ENCODE peak calls at places on chromosomes 2 and 18, in five cellular contexts. One of them, this sample, is unnamed.
A peak's percentile ranks its signal among the peaks of the same experiment; 100 is the strongest.

GRCh38 chr2:70643715-70644114 is 90.1 kb upstream of the TGFA start:
- DNase-seq in CD8-positive, alpha-beta T cell: no peak
- DNase-seq in uterus: no peak
- DNase-seq in Peyer's patch: no peak
- DNase-seq in HAP-1: peak; percentile 23
- DNase-seq in this sample: no peak

GRCh38 chr2:19380532-19380931 is 22.1 kb upstream of the OSR1 start:
- DNase-seq in CD8-positive, alpha-beta T cell: no peak
- DNase-seq in uterus: no peak
- DNase-seq in Peyer's patch: no peak
- DNase-seq in HAP-1: no peak
- DNase-seq in this sample: no peak

GRCh38 chr2:207240649-207241048 is 74.9 kb upstream of the KLF7 start:
- DNase-seq in CD8-positive, alpha-beta T cell: no peak
- DNase-seq in uterus: no peak
- DNase-seq in Peyer's patch: no peak
- DNase-seq in HAP-1: no peak
- DNase-seq in this sample: no peak

GRCh38 chr2:224658776-224659175 is 57.4 kb downstream of the CCDC195 start:
- DNase-seq in CD8-positive, alpha-beta T cell: no peak
- DNase-seq in uterus: no peak
- DNase-seq in Peyer's patch: no peak
- DNase-seq in HAP-1: no peak
- DNase-seq in this sample: no peak

GRCh38 chr2:14583059-14583458 is 49.5 kb upstream of the LRATD1 start:
- DNase-seq in CD8-positive, alpha-beta T cell: no peak
- DNase-seq in uterus: no peak
- DNase-seq in Peyer's patch: no peak
- DNase-seq in HAP-1: no peak
- DNase-seq in this sample: no peak

GRCh38 chr2:175048275-175048674 is 43.1 kb upstream of the CHN1 start:
- DNase-seq in CD8-positive, alpha-beta T cell: no peak
- DNase-seq in uterus: no peak
- DNase-seq in Peyer's patch: no peak
- DNase-seq in HAP-1: no peak
- DNase-seq in this sample: no peak

GRCh38 chr18:69455120-69455519 is 54.4 kb downstream of the DOK6 start:
- DNase-seq in CD8-positive, alpha-beta T cell: no peak
- DNase-seq in uterus: no peak
- DNase-seq in Peyer's patch: no peak
- DNase-seq in HAP-1: no peak
- DNase-seq in this sample: no peak

GRCh38 chr2:48714240-48714639 is 41.3 kb downstream of the LHCGR start:
- DNase-seq in CD8-positive, alpha-beta T cell: no peak
- DNase-seq in uterus: no peak
- DNase-seq in Peyer's patch: no peak
- DNase-seq in HAP-1: no peak
- DNase-seq in this sample: no peak

GRCh38 chr2:231160701-231161100 is 35.9 kb upstream of the HTR2B start:
- DNase-seq in CD8-positive, alpha-beta T cell: no peak
- DNase-seq in uterus: no peak
- DNase-seq in Peyer's patch: no peak
- DNase-seq in HAP-1: no peak
- DNase-seq in this sample: no peak

GRCh38 chr18:7898181-7898580 is 331.1 kb downstream of the PTPRM start:
- DNase-seq in CD8-positive, alpha-beta T cell: no peak
- DNase-seq in uterus: no peak
- DNase-seq in Peyer's patch: no peak
- DNase-seq in HAP-1: no peak
- DNase-seq in this sample: no peak

GRCh38 chr2:111117666-111118454 is 2.9 kb upstream of the BCL2L11 start:
- DNase-seq in CD8-positive, alpha-beta T cell: no peak
- DNase-seq in uterus: peak; percentile 43
- DNase-seq in Peyer's patch: peak; percentile 36
- DNase-seq in HAP-1: no peak
- DNase-seq in this sample: peak; percentile 33

GRCh38 chr2:84435331-84436081 is 23.6 kb downstream of the SUCLG1 start:
- DNase-seq in CD8-positive, alpha-beta T cell: no peak
- DNase-seq in uterus: no peak
- DNase-seq in Peyer's patch: no peak
- DNase-seq in HAP-1: no peak
- DNase-seq in this sample: no peak

GRCh38 chr2:23361185-23361584 is 23.8 kb upstream of the KLHL29 start:
- DNase-seq in CD8-positive, alpha-beta T cell: no peak
- DNase-seq in uterus: no peak
- DNase-seq in Peyer's patch: no peak
- DNase-seq in HAP-1: no peak
- DNase-seq in this sample: no peak

GRCh38 chr2:83594261-83594660 is 864.8 kb downstream of the SUCLG1 start:
- DNase-seq in CD8-positive, alpha-beta T cell: no peak
- DNase-seq in uterus: no peak
- DNase-seq in Peyer's patch: no peak
- DNase-seq in HAP-1: no peak
- DNase-seq in this sample: no peak

GRCh38 chr2:165402142-165402541 is 67.4 kb upstream of the CSRNP3 start:
- DNase-seq in CD8-positive, alpha-beta T cell: no peak
- DNase-seq in uterus: no peak
- DNase-seq in Peyer's patch: no peak
- DNase-seq in HAP-1: no peak
- DNase-seq in this sample: no peak

GRCh38 chr2:205811387-205811786 is 129.1 kb downstream of the NRP2 start:
- DNase-seq in CD8-positive, alpha-beta T cell: no peak
- DNase-seq in uterus: no peak
- DNase-seq in Peyer's patch: no peak
- DNase-seq in HAP-1: no peak
- DNase-seq in this sample: no peak

GRCh38 chr2:160220001-160220400 is 19.9 kb upstream of the ITGB6 start:
- DNase-seq in CD8-positive, alpha-beta T cell: no peak
- DNase-seq in uterus: no peak
- DNase-seq in Peyer's patch: no peak
- DNase-seq in HAP-1: no peak
- DNase-seq in this sample: no peak

GRCh38 chr18:42339324-42339723 is 384.3 kb downstream of the PIK3C3 start:
- DNase-seq in CD8-positive, alpha-beta T cell: no peak
- DNase-seq in uterus: no peak
- DNase-seq in Peyer's patch: no peak
- DNase-seq in HAP-1: peak; percentile 100
- DNase-seq in this sample: no peak

GRCh38 chr2:68987051-68987503 is 12.6 kb downstream of the GKN1 start:
- DNase-seq in CD8-positive, alpha-beta T cell: no peak
- DNase-seq in uterus: no peak
- DNase-seq in Peyer's patch: no peak
- DNase-seq in HAP-1: no peak
- DNase-seq in this sample: no peak

GRCh38 chr18:79598885-79599175 is 80.8 kb upstream of the CTDP1 start:
- DNase-seq in CD8-positive, alpha-beta T cell: no peak
- DNase-seq in uterus: no peak
- DNase-seq in Peyer's patch: no peak
- DNase-seq in HAP-1: no peak
- DNase-seq in this sample: no peak

GRCh38 chr2:238322001-238322411 is 1.7 kb downstream of the TRAF3IP1 start:
- DNase-seq in CD8-positive, alpha-beta T cell: no peak
- DNase-seq in uterus: no peak
- DNase-seq in Peyer's patch: no peak
- DNase-seq in HAP-1: no peak
- DNase-seq in this sample: no peak
- H3K4me3 ChIP-seq in CD8-positive, alpha-beta T cell: no peak overlapping the region
- H3K4me3 ChIP-seq in uterus: no peak overlapping the region
- H3K4me3 ChIP-seq in Peyer's patch: no peak overlapping the region
- H3K4me3 ChIP-seq in HAP-1: no peak overlapping the region
- H3K4me3 ChIP-seq in this sample: no peak overlapping the region

DNA sequence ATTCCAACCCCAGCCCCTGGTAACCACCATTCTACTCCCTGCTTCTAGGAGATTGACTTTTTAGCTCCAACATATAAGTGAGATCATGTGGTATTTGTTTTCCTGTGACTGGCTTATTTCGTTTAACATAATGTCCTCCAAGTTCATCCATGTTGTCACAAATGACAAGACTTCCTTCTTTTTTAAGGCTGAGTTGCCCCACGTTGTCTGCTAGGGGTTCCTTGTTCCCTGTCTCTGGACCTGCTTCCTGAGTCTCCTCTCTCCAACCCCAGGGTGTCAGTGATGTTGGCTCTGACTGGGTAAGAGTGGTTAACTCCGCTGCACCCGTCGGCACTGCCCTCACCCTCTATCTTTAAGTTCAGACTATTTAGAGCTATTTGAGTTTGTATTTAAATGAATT is 175.2 kb downstream of the SH3RF3 start:
- DNase-seq in CD8-positive, alpha-beta T cell: no peak
- DNase-seq in uterus: no peak
- DNase-seq in Peyer's patch: no peak
- DNase-seq in HAP-1: no peak
- DNase-seq in this sample: no peak
- H3K4me3 ChIP-seq in CD8-positive, alpha-beta T cell: no peak overlapping the region
- H3K4me3 ChIP-seq in uterus: no peak overlapping the region
- H3K4me3 ChIP-seq in Peyer's patch: no peak overlapping the region
- H3K4me3 ChIP-seq in HAP-1: no peak overlapping the region
- H3K4me3 ChIP-seq in this sample: no peak overlapping the region

DNA sequence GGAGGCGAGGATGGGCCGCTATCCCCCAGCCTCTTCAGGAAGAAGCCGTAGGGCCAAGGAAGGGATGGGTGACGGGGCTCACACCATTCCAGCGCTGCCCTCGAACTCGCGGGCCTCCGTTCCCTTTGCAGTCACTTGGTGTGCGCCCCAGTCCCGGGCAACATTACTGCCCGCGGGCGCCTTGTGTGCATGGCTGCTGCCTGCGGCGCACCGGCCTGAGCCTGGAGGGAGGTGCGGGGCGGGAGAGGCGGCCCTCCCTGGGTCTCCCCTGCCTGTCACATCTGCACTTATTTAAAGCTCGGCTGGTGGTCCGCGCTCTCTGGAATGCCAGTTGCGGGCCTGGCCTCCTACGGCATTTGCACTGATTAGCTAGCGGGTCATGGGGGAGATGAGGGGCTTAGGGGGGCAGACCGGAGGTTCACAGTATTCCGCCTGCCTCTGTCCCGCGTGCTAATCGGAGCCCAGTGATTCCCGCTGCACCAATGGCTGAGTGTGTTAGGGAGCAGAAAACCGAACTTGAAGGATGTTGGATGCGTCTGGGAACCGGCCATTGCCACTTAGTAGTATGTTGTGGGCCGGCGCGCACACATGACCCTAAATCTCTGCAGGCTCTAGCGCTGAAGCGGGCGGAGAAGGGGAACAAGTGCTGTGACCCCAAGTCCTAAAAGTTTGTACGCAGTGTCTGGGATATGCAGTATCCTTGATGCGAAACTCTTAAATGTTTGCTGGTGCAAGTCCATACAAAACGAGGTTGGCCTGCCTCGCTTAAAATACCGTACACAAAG is 161.1 kb upstream of the SIX2 start:
- DNase-seq in CD8-positive, alpha-beta T cell: no peak
- DNase-seq in uterus: no peak
- DNase-seq in Peyer's patch: no peak
- DNase-seq in HAP-1: no peak
- DNase-seq in this sample: peak; percentile 9
- H3K4me3 ChIP-seq in CD8-positive, alpha-beta T cell: no peak overlapping the region
- H3K4me3 ChIP-seq in uterus: no peak overlapping the region
- H3K4me3 ChIP-seq in Peyer's patch: no peak overlapping the region
- H3K4me3 ChIP-seq in HAP-1: no peak overlapping the region
- H3K4me3 ChIP-seq in this sample: no peak overlapping the region

GRCh38 chr2:67646714-67647333 is 249.7 kb downstream of the ETAA1 start:
- DNase-seq in CD8-positive, alpha-beta T cell: no peak
- DNase-seq in uterus: no peak
- DNase-seq in Peyer's patch: no peak
- DNase-seq in HAP-1: no peak
- DNase-seq in this sample: no peak

GRCh38 chr2:67649331-67650071 is 252.4 kb downstream of the ETAA1 start:
- DNase-seq in CD8-positive, alpha-beta T cell: no peak
- DNase-seq in uterus: peak; percentile 77
- DNase-seq in Peyer's patch: no peak
- DNase-seq in HAP-1: no peak
- DNase-seq in this sample: no peak

GRCh38 chr2:67645280-67646255 is 248.4 kb downstream of the ETAA1 start:
- DNase-seq in CD8-positive, alpha-beta T cell: no peak
- DNase-seq in uterus: no peak
- DNase-seq in Peyer's patch: no peak
- DNase-seq in HAP-1: no peak
- DNase-seq in this sample: no peak

GRCh38 chr2:67652679-67653078 is 255.5 kb downstream of the ETAA1 start:
- DNase-seq in CD8-positive, alpha-beta T cell: no peak
- DNase-seq in uterus: no peak
- DNase-seq in Peyer's patch: no peak
- DNase-seq in HAP-1: no peak
- DNase-seq in this sample: no peak

GRCh38 chr2:67650292-67651133 is 253.4 kb downstream of the ETAA1 start:
- DNase-seq in CD8-positive, alpha-beta T cell: no peak
- DNase-seq in uterus: peak; percentile 95
- DNase-seq in Peyer's patch: peak; percentile 19
- DNase-seq in HAP-1: peak; percentile 20
- DNase-seq in this sample: no peak
- H3K4me3 ChIP-seq in CD8-positive, alpha-beta T cell: no peak overlapping the region
- H3K4me3 ChIP-seq in uterus: no peak overlapping the region
- H3K4me3 ChIP-seq in Peyer's patch: no peak overlapping the region
- H3K4me3 ChIP-seq in HAP-1: no peak overlapping the region
- H3K4me3 ChIP-seq in this sample: no peak overlapping the region

GRCh38 chr18:63207825-63208224 is 111.7 kb downstream of the BCL2 start:
- DNase-seq in CD8-positive, alpha-beta T cell: no peak
- DNase-seq in uterus: no peak
- DNase-seq in Peyer's patch: no peak
- DNase-seq in HAP-1: no peak
- DNase-seq in this sample: no peak

GRCh38 chr18:63207154-63207790 is 112.3 kb downstream of the BCL2 start:
- DNase-seq in CD8-positive, alpha-beta T cell: no peak
- DNase-seq in uterus: no peak
- DNase-seq in Peyer's patch: peak; percentile 67
- DNase-seq in HAP-1: no peak
- DNase-seq in this sample: no peak

GRCh38 chr18:63205791-63206252 is 113.7 kb downstream of the BCL2 start:
- DNase-seq in CD8-positive, alpha-beta T cell: no peak
- DNase-seq in uterus: no peak
- DNase-seq in Peyer's patch: no peak
- DNase-seq in HAP-1: no peak
- DNase-seq in this sample: no peak

GRCh38 chr18:63208676-63209075 is 110.9 kb downstream of the BCL2 start:
- DNase-seq in CD8-positive, alpha-beta T cell: no peak
- DNase-seq in uterus: no peak
- DNase-seq in Peyer's patch: no peak
- DNase-seq in HAP-1: no peak
- DNase-seq in this sample: no peak

GRCh38 chr18:63206433-63207153 is 113.0 kb downstream of the BCL2 start:
- DNase-seq in CD8-positive, alpha-beta T cell: no peak
- DNase-seq in uterus: no peak
- DNase-seq in Peyer's patch: no peak
- DNase-seq in HAP-1: no peak
- DNase-seq in this sample: no peak
- H3K4me3 ChIP-seq in CD8-positive, alpha-beta T cell: peak overlapping the region; percentile 50
- H3K4me3 ChIP-seq in uterus: no peak overlapping the region
- H3K4me3 ChIP-seq in Peyer's patch: peak overlapping the region; percentile 26
- H3K4me3 ChIP-seq in HAP-1: no peak overlapping the region
- H3K4me3 ChIP-seq in this sample: peak overlapping the region; percentile 42

GRCh38 chr2:112767693-112768380 is 3.4 kb upstream of the CKAP2L start:
- DNase-seq in CD8-positive, alpha-beta T cell: no peak
- DNase-seq in uterus: no peak
- DNase-seq in Peyer's patch: no peak
- DNase-seq in HAP-1: no peak
- DNase-seq in this sample: no peak
- H3K4me3 ChIP-seq in CD8-positive, alpha-beta T cell: no peak overlapping the region
- H3K4me3 ChIP-seq in uterus: no peak overlapping the region
- H3K4me3 ChIP-seq in Peyer's patch: no peak overlapping the region
- H3K4me3 ChIP-seq in HAP-1: no peak overlapping the region
- H3K4me3 ChIP-seq in this sample: no peak overlapping the region

GRCh38 chr2:170973225-170973491 is 44.1 kb downstream of the GORASP2 start:
- DNase-seq in CD8-positive, alpha-beta T cell: no peak
- DNase-seq in uterus: no peak
- DNase-seq in Peyer's patch: no peak
- DNase-seq in HAP-1: no peak
- DNase-seq in this sample: no peak
- H3K4me3 ChIP-seq in CD8-positive, alpha-beta T cell: peak overlapping the region; percentile 75
- H3K4me3 ChIP-seq in uterus: peak overlapping the region; percentile 71
- H3K4me3 ChIP-seq in Peyer's patch: peak overlapping the region; percentile 78
- H3K4me3 ChIP-seq in HAP-1: peak overlapping the region; percentile 44
- H3K4me3 ChIP-seq in this sample: peak overlapping the region; percentile 41

GRCh38 chr2:13522917-13523821 is 806.4 kb downstream of the TRIB2 start:
- DNase-seq in CD8-positive, alpha-beta T cell: no peak
- DNase-seq in uterus: no peak
- DNase-seq in Peyer's patch: no peak
- DNase-seq in HAP-1: peak; percentile 66
- DNase-seq in this sample: peak; percentile 59
- H3K4me3 ChIP-seq in CD8-positive, alpha-beta T cell: no peak overlapping the region
- H3K4me3 ChIP-seq in uterus: no peak overlapping the region
- H3K4me3 ChIP-seq in Peyer's patch: no peak overlapping the region
- H3K4me3 ChIP-seq in HAP-1: no peak overlapping the region
- H3K4me3 ChIP-seq in this sample: peak overlapping the region; percentile 24